ENCODE peak calls at places on chromosomes 11 and 22, in four cellular contexts. One of them, this sample, is unnamed.
A peak's percentile ranks its signal among the peaks of the same experiment; 100 is the strongest.

GRCh38 chr11:110032957-110033570 is 60.1 kb upstream of the ZC3H12C start:
- DNase-seq in activated T-helper 1 cell treated with Interleukin-2 at 50 U/mL for 16 hours: no peak
- DNase-seq in AG08395: no peak
- DNase-seq in stimulated activated CD4-positive, alpha-beta T cell treated with anti-CD3 and anti-CD28 coated beads, Interleukin-15, amount 100 ng/mL, for 1 hour: no peak
- DNase-seq in this sample: no peak

GRCh38 chr11:1303973-1304372 is 5.5 kb downstream of the TOLLIP start:
- DNase-seq in activated T-helper 1 cell treated with Interleukin-2 at 50 U/mL for 16 hours: no peak
- DNase-seq in AG08395: no peak
- DNase-seq in stimulated activated CD4-positive, alpha-beta T cell treated with anti-CD3 and anti-CD28 coated beads, Interleukin-15, amount 100 ng/mL, for 1 hour: no peak
- DNase-seq in this sample: no peak

GRCh38 chr11:71428861-71429435 is 19.2 kb downstream of the DHCR7 start:
- DNase-seq in activated T-helper 1 cell treated with Interleukin-2 at 50 U/mL for 16 hours: no peak
- DNase-seq in AG08395: no peak
- DNase-seq in stimulated activated CD4-positive, alpha-beta T cell treated with anti-CD3 and anti-CD28 coated beads, Interleukin-15, amount 100 ng/mL, for 1 hour: no peak
- DNase-seq in this sample: no peak

GRCh38 chr11:13429836-13430235 is 33.2 kb downstream of the BTBD10 start:
- DNase-seq in activated T-helper 1 cell treated with Interleukin-2 at 50 U/mL for 16 hours: no peak
- DNase-seq in AG08395: no peak
- DNase-seq in stimulated activated CD4-positive, alpha-beta T cell treated with anti-CD3 and anti-CD28 coated beads, Interleukin-15, amount 100 ng/mL, for 1 hour: no peak
- DNase-seq in this sample: no peak

GRCh38 chr11:68354181-68354872 is 41.9 kb downstream of the LRP5 start:
- DNase-seq in activated T-helper 1 cell treated with Interleukin-2 at 50 U/mL for 16 hours: no peak
- DNase-seq in AG08395: peak; percentile 98
- DNase-seq in stimulated activated CD4-positive, alpha-beta T cell treated with anti-CD3 and anti-CD28 coated beads, Interleukin-15, amount 100 ng/mL, for 1 hour: no peak
- DNase-seq in this sample: no peak

GRCh38 chr11:46382644-46383403 is 1.4 kb downstream of the MDK start:
- DNase-seq in activated T-helper 1 cell treated with Interleukin-2 at 50 U/mL for 16 hours: no peak
- DNase-seq in AG08395: peak; percentile 62
- DNase-seq in stimulated activated CD4-positive, alpha-beta T cell treated with anti-CD3 and anti-CD28 coated beads, Interleukin-15, amount 100 ng/mL, for 1 hour: no peak
- DNase-seq in this sample: no peak

GRCh38 chr22:38284042-38284402 is 11.2 kb upstream of the TMEM184B start:
- DNase-seq in activated T-helper 1 cell treated with Interleukin-2 at 50 U/mL for 16 hours: no peak
- DNase-seq in AG08395: peak; percentile 91
- DNase-seq in stimulated activated CD4-positive, alpha-beta T cell treated with anti-CD3 and anti-CD28 coated beads, Interleukin-15, amount 100 ng/mL, for 1 hour: no peak
- DNase-seq in this sample: no peak

GRCh38 chr11:396511-396947 is 2.5 kb downstream of the PKP3 start:
- DNase-seq in activated T-helper 1 cell treated with Interleukin-2 at 50 U/mL for 16 hours: no peak
- DNase-seq in AG08395: peak; percentile 41
- DNase-seq in stimulated activated CD4-positive, alpha-beta T cell treated with anti-CD3 and anti-CD28 coated beads, Interleukin-15, amount 100 ng/mL, for 1 hour: no peak
- DNase-seq in this sample: no peak

GRCh38 chr11:2229713-2230297 is 40.6 kb downstream of the ASCL2 start:
- DNase-seq in activated T-helper 1 cell treated with Interleukin-2 at 50 U/mL for 16 hours: no peak
- DNase-seq in AG08395: no peak
- DNase-seq in stimulated activated CD4-positive, alpha-beta T cell treated with anti-CD3 and anti-CD28 coated beads, Interleukin-15, amount 100 ng/mL, for 1 hour: no peak
- DNase-seq in this sample: no peak

GRCh38 chr11:69075421-69076128 is 26.8 kb downstream of the TPCN2 start:
- DNase-seq in activated T-helper 1 cell treated with Interleukin-2 at 50 U/mL for 16 hours: no peak
- DNase-seq in AG08395: peak; percentile 97
- DNase-seq in stimulated activated CD4-positive, alpha-beta T cell treated with anti-CD3 and anti-CD28 coated beads, Interleukin-15, amount 100 ng/mL, for 1 hour: no peak
- DNase-seq in this sample: no peak

GRCh38 chr11:44623321-44623715 is 57.9 kb downstream of the CD82 start:
- DNase-seq in activated T-helper 1 cell treated with Interleukin-2 at 50 U/mL for 16 hours: no peak
- DNase-seq in AG08395: no peak
- DNase-seq in stimulated activated CD4-positive, alpha-beta T cell treated with anti-CD3 and anti-CD28 coated beads, Interleukin-15, amount 100 ng/mL, for 1 hour: no peak
- DNase-seq in this sample: no peak

GRCh38 chr11:40280161-40281054 is 1179.0 kb downstream of the LRRC4C start:
- DNase-seq in activated T-helper 1 cell treated with Interleukin-2 at 50 U/mL for 16 hours: no peak
- DNase-seq in AG08395: no peak
- DNase-seq in stimulated activated CD4-positive, alpha-beta T cell treated with anti-CD3 and anti-CD28 coated beads, Interleukin-15, amount 100 ng/mL, for 1 hour: no peak
- DNase-seq in this sample: no peak

GRCh38 chr22:41444360-41445170 is 2.0 kb downstream of the TOB2 start:
- DNase-seq in activated T-helper 1 cell treated with Interleukin-2 at 50 U/mL for 16 hours: peak; percentile 72
- DNase-seq in AG08395: peak; percentile 89
- DNase-seq in stimulated activated CD4-positive, alpha-beta T cell treated with anti-CD3 and anti-CD28 coated beads, Interleukin-15, amount 100 ng/mL, for 1 hour: peak; percentile 66
- DNase-seq in this sample: peak; percentile 94

GRCh38 chr22:36413022-36413770 is 25.4 kb upstream of the MYH9 start:
- DNase-seq in activated T-helper 1 cell treated with Interleukin-2 at 50 U/mL for 16 hours: no peak
- DNase-seq in AG08395: no peak
- DNase-seq in stimulated activated CD4-positive, alpha-beta T cell treated with anti-CD3 and anti-CD28 coated beads, Interleukin-15, amount 100 ng/mL, for 1 hour: no peak
- DNase-seq in this sample: no peak

GRCh38 chr11:34791725-34792124 is 124.5 kb downstream of the APIP start:
- DNase-seq in activated T-helper 1 cell treated with Interleukin-2 at 50 U/mL for 16 hours: no peak
- DNase-seq in AG08395: no peak
- DNase-seq in stimulated activated CD4-positive, alpha-beta T cell treated with anti-CD3 and anti-CD28 coated beads, Interleukin-15, amount 100 ng/mL, for 1 hour: no peak
- DNase-seq in this sample: peak; percentile 71

GRCh38 chr11:7643323-7643722 is 30.0 kb downstream of the CYB5R2 start:
- DNase-seq in activated T-helper 1 cell treated with Interleukin-2 at 50 U/mL for 16 hours: no peak
- DNase-seq in AG08395: no peak
- DNase-seq in stimulated activated CD4-positive, alpha-beta T cell treated with anti-CD3 and anti-CD28 coated beads, Interleukin-15, amount 100 ng/mL, for 1 hour: no peak
- DNase-seq in this sample: no peak

GRCh38 chr11:120413480-120413879 is 77.3 kb downstream of the ARHGEF12 start:
- DNase-seq in activated T-helper 1 cell treated with Interleukin-2 at 50 U/mL for 16 hours: no peak
- DNase-seq in AG08395: peak; percentile 63
- DNase-seq in stimulated activated CD4-positive, alpha-beta T cell treated with anti-CD3 and anti-CD28 coated beads, Interleukin-15, amount 100 ng/mL, for 1 hour: no peak
- DNase-seq in this sample: no peak

GRCh38 chr11:125343732-125344131 is 152.3 kb downstream of the FEZ1 start:
- DNase-seq in activated T-helper 1 cell treated with Interleukin-2 at 50 U/mL for 16 hours: no peak
- DNase-seq in AG08395: no peak
- DNase-seq in stimulated activated CD4-positive, alpha-beta T cell treated with anti-CD3 and anti-CD28 coated beads, Interleukin-15, amount 100 ng/mL, for 1 hour: no peak
- DNase-seq in this sample: no peak

GRCh38 chr11:69172674-69173073 is 16.9 kb downstream of the SMIM38 start:
- DNase-seq in activated T-helper 1 cell treated with Interleukin-2 at 50 U/mL for 16 hours: no peak
- DNase-seq in AG08395: no peak
- DNase-seq in stimulated activated CD4-positive, alpha-beta T cell treated with anti-CD3 and anti-CD28 coated beads, Interleukin-15, amount 100 ng/mL, for 1 hour: no peak
- DNase-seq in this sample: no peak

GRCh38 chr11:65539401-65540289 is 14.8 kb downstream of the SCYL1 start:
- DNase-seq in activated T-helper 1 cell treated with Interleukin-2 at 50 U/mL for 16 hours: no peak
- DNase-seq in AG08395: no peak
- DNase-seq in stimulated activated CD4-positive, alpha-beta T cell treated with anti-CD3 and anti-CD28 coated beads, Interleukin-15, amount 100 ng/mL, for 1 hour: no peak
- DNase-seq in this sample: peak; percentile 89

GRCh38 chr22:42632096-42632495 is 8.3 kb downstream of the ATP5MGL start:
- DNase-seq in activated T-helper 1 cell treated with Interleukin-2 at 50 U/mL for 16 hours: no peak
- DNase-seq in AG08395: no peak
- DNase-seq in stimulated activated CD4-positive, alpha-beta T cell treated with anti-CD3 and anti-CD28 coated beads, Interleukin-15, amount 100 ng/mL, for 1 hour: no peak
- DNase-seq in this sample: no peak

GRCh38 chr22:38412435-38413084 is 42.4 kb downstream of the KCNJ4 start:
- DNase-seq in activated T-helper 1 cell treated with Interleukin-2 at 50 U/mL for 16 hours: peak; percentile 23
- DNase-seq in AG08395: peak; percentile 39
- DNase-seq in stimulated activated CD4-positive, alpha-beta T cell treated with anti-CD3 and anti-CD28 coated beads, Interleukin-15, amount 100 ng/mL, for 1 hour: peak; percentile 26
- DNase-seq in this sample: peak; percentile 15

GRCh38 chr22:25060522-25061071 is 108.1 kb downstream of the KIAA1671 start:
- DNase-seq in activated T-helper 1 cell treated with Interleukin-2 at 50 U/mL for 16 hours: no peak
- DNase-seq in AG08395: no peak
- DNase-seq in stimulated activated CD4-positive, alpha-beta T cell treated with anti-CD3 and anti-CD28 coated beads, Interleukin-15, amount 100 ng/mL, for 1 hour: no peak
- DNase-seq in this sample: no peak

GRCh38 chr11:1759851-1760220 is 3.9 kb downstream of the CTSD start:
- DNase-seq in activated T-helper 1 cell treated with Interleukin-2 at 50 U/mL for 16 hours: no peak
- DNase-seq in AG08395: no peak
- DNase-seq in stimulated activated CD4-positive, alpha-beta T cell treated with anti-CD3 and anti-CD28 coated beads, Interleukin-15, amount 100 ng/mL, for 1 hour: no peak
- DNase-seq in this sample: no peak

GRCh38 chr22:29795663-29796062 is 28.5 kb downstream of the UQCR10 start:
- DNase-seq in activated T-helper 1 cell treated with Interleukin-2 at 50 U/mL for 16 hours: no peak
- DNase-seq in AG08395: no peak
- DNase-seq in stimulated activated CD4-positive, alpha-beta T cell treated with anti-CD3 and anti-CD28 coated beads, Interleukin-15, amount 100 ng/mL, for 1 hour: no peak
- DNase-seq in this sample: no peak

This sample was measured in MM.1S.